ENCODE peak calls at places on chromosomes 16 and 17, in five cellular contexts. One of them, this sample, is unnamed.

GRCh38 chr16:86895609-86896008 is 317.3 kb downstream of the FOXL1 start:
- DNase-seq in activated T-cell treated with anti-CD3 and anti-CD28 coated beads for 1 hour: no peak
- DNase-seq in CD4-positive, alpha-beta T cell: no peak
- DNase-seq in NCI-H1417: no peak
- DNase-seq in HCEC 1CT: no peak
- DNase-seq in this sample: no peak

GRCh38 chr16:50366126-50366525 is 2.7 kb downstream of the BRD7 start:
- DNase-seq in activated T-cell treated with anti-CD3 and anti-CD28 coated beads for 1 hour: no peak
- DNase-seq in CD4-positive, alpha-beta T cell: no peak
- DNase-seq in NCI-H1417: no peak
- DNase-seq in HCEC 1CT: no peak
- DNase-seq in this sample: no peak

GRCh38 chr17:1894753-1895339 is 65.0 kb downstream of the RPA1 start:
- DNase-seq in activated T-cell treated with anti-CD3 and anti-CD28 coated beads for 1 hour: no peak
- DNase-seq in CD4-positive, alpha-beta T cell: no peak
- DNase-seq in NCI-H1417: no peak
- DNase-seq in HCEC 1CT: no peak
- DNase-seq in this sample: no peak

GRCh38 chr17:78736526-78737079 is 45.5 kb downstream of the CYTH1 start:
- DNase-seq in activated T-cell treated with anti-CD3 and anti-CD28 coated beads for 1 hour: peak
- DNase-seq in CD4-positive, alpha-beta T cell: peak
- DNase-seq in NCI-H1417: peak
- DNase-seq in HCEC 1CT: no peak
- DNase-seq in this sample: no peak

GRCh38 chr16:15536813-15537212 is 102.4 kb downstream of the BMERB1 start:
- DNase-seq in activated T-cell treated with anti-CD3 and anti-CD28 coated beads for 1 hour: no peak
- DNase-seq in CD4-positive, alpha-beta T cell: no peak
- DNase-seq in NCI-H1417: no peak
- DNase-seq in HCEC 1CT: peak
- DNase-seq in this sample: no peak

GRCh38 chr16:55468352-55468990 is 10.5 kb upstream of the MMP2 start:
- DNase-seq in activated T-cell treated with anti-CD3 and anti-CD28 coated beads for 1 hour: no peak
- DNase-seq in CD4-positive, alpha-beta T cell: no peak
- DNase-seq in NCI-H1417: no peak
- DNase-seq in HCEC 1CT: no peak
- DNase-seq in this sample: no peak

GRCh38 chr17:7886227-7887037 is 2.2 kb upstream of the CHD3 start:
- DNase-seq in activated T-cell treated with anti-CD3 and anti-CD28 coated beads for 1 hour: peak
- DNase-seq in CD4-positive, alpha-beta T cell: peak
- DNase-seq in NCI-H1417: peak
- DNase-seq in HCEC 1CT: peak
- DNase-seq in this sample: no peak

GRCh38 chr17:78737332-78737731 is 44.7 kb downstream of the CYTH1 start:
- DNase-seq in activated T-cell treated with anti-CD3 and anti-CD28 coated beads for 1 hour: no peak
- DNase-seq in CD4-positive, alpha-beta T cell: no peak
- DNase-seq in NCI-H1417: no peak
- DNase-seq in HCEC 1CT: peak
- DNase-seq in this sample: no peak

GRCh38 chr16:70691223-70692129 is 5.6 kb upstream of the MTSS2 start:
- DNase-seq in activated T-cell treated with anti-CD3 and anti-CD28 coated beads for 1 hour: no peak
- DNase-seq in CD4-positive, alpha-beta T cell: no peak
- DNase-seq in NCI-H1417: no peak
- DNase-seq in HCEC 1CT: peak
- DNase-seq in this sample: no peak

GRCh38 chr16:4383591-4384495 is 12.2 kb downstream of the VASN start:
- DNase-seq in activated T-cell treated with anti-CD3 and anti-CD28 coated beads for 1 hour: no peak
- DNase-seq in CD4-positive, alpha-beta T cell: no peak
- DNase-seq in NCI-H1417: no peak
- DNase-seq in HCEC 1CT: no peak
- DNase-seq in this sample: no peak

GRCh38 chr17:36107660-36108059 is 4.0 kb downstream of the CCL4 start:
- DNase-seq in activated T-cell treated with anti-CD3 and anti-CD28 coated beads for 1 hour: no peak
- DNase-seq in CD4-positive, alpha-beta T cell: no peak
- DNase-seq in NCI-H1417: no peak
- DNase-seq in HCEC 1CT: no peak
- DNase-seq in this sample: no peak